ENCODE peak calls at places on chromosomes 12 and 14, in four cellular contexts. Q is astrocyte; V is astrocyte of the cerebellum; F is CD8-positive, alpha-beta T cell. B is an unnamed sample.

GRCh38 chr12:72024613-72025012 is 86.0 kb downstream of the TPH2 start:
- DNase-seq in Q (no peak), V (no peak), F (no peak), B (no peak)

GRCh38 chr12:112011685-112012084 is 1.3 kb downstream of the TMEM116 start:
- DNase-seq in Q (no peak), V (no peak), F (no peak), B (no peak)

GRCh38 chr12:111590552-111590951 is 8.6 kb downstream of the ATXN2 start:
- DNase-seq in Q (no peak), V (no peak), F (no peak), B (no peak)

GRCh38 chr14:99951085-99951484 is 114.1 kb upstream of the EVL start:
- DNase-seq in Q (no peak), V (no peak), F (no peak), B (no peak)

GRCh38 chr12:125856899-125857298 is 791.7 kb downstream of the AACS start:
- DNase-seq in Q (no peak), V (no peak), F (no peak), B (no peak)

GRCh38 chr14:99502989-99503421 is 21.8 kb downstream of the CCNK start:
- DNase-seq in Q (no peak), V (no peak), F (no peak), B (no peak)

GRCh38 chr12:131044136-131044535 is 90.4 kb downstream of the ADGRD1 start:
- DNase-seq in Q (no peak), V (no peak), F (no peak), B (no peak)

GRCh38 chr12:24903305-24904088 is 45.4 kb downstream of the BCAT1 start:
- DNase-seq in Q (no peak), V (no peak), F (no peak), B (no peak)

GRCh38 chr14:46401066-46401465 is 250.5 kb downstream of the RPL10L start:
- DNase-seq in Q (no peak), V (no peak), F (no peak), B (no peak)

GRCh38 chr12:26121841-26122680 is 2.8 kb downstream of the BHLHE41 start:
- DNase-seq in Q (no peak), V (no peak), F (peak; percentile 22), B (no peak)

GRCh38 chr12:46577063-46577776 is 204.6 kb upstream of the SLC38A2 start:
- DNase-seq in Q (no peak), V (no peak), F (no peak), B (no peak)

GRCh38 chr12:76266797-76267196 is 81.4 kb downstream of the BBS10 start:
- DNase-seq in Q (peak; percentile 91), V (peak; percentile 27), F (no peak), B (peak; percentile 49)

GRCh38 chr14:96160913-96161310 is 43.7 kb upstream of the BDKRB2 start:
- DNase-seq in Q (no peak), V (no peak), F (no peak), B (no peak)

GRCh38 chr14:77008541-77008940 is 20.0 kb downstream of the IRF2BPL start:
- DNase-seq in Q (no peak), V (no peak), F (no peak), B (no peak)

GRCh38 chr14:83473846-83474245 is 1940.2 kb upstream of the SEL1L start:
- DNase-seq in Q (peak; percentile 2), V (no peak), F (no peak), B (no peak)

GRCh38 chr12:122942609-122943008 is 23.7 kb downstream of the ABCB9 start:
- DNase-seq in Q (no peak), V (no peak), F (no peak), B (no peak)

GRCh38 chr12:124420041-124420765 is 125.3 kb downstream of the RFLNA start:
- DNase-seq in Q (no peak), V (no peak), F (no peak), B (no peak)

DNA sequence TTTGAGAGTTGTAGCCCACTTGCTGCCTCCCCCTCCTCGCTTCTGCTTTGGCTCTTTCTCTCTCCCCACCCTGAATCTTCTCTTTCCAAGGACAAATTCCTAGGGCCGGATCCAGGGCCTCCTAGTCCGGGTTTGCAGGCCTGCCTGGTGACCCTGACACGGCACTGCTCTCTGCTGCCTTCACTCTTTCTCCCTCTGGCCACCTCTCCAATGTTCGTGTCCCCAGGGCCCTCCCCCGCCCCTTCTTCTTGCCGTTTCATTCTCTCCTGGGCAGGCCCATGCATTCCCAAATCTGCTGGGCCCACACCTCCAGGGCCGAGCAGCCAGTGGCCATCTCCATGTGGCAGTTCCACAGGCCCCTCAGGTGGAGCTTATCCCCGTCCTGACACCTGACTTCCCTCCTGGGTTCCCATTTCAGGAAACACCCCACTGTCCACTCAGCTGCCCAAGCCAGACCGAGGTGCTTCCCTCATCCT is 34.0 kb upstream of the CORO1C start:
- DNase-seq in Q (no peak), V (no peak), F (no peak), B (no peak)
- H3K4me3 ChIP-seq in Q (no peak overlapping the region), V (no peak overlapping the region), F (no peak overlapping the region), B (no peak overlapping the region)

GRCh38 chr12:120534703-120535655 is 823 bp downstream of the RNF10 start:
- DNase-seq in Q (peak; percentile 88), V (peak; percentile 81), F (peak; percentile 58), B (peak; percentile 28)
- TF ChIP-seq CTCF in Q (no peak), V (no peak), F (no peak), B (no peak)

GRCh38 chr14:34060747-34061050 is 109.8 kb upstream of the EGLN3 start:
- DNase-seq in Q (no peak), V (no peak), F (no peak), B (no peak)
- H3K4me3 ChIP-seq in Q (peak overlapping the region; percentile 62), V (peak overlapping the region; percentile 45), F (peak overlapping the region; percentile 55), B (peak overlapping the region; percentile 64)

GRCh38 chr12:33876618-33877017 is 145.7 kb upstream of the ALG10 start:
- DNase-seq in Q (no peak), V (no peak), F (no peak), B (no peak)
- TF ChIP-seq CTCF in Q (no peak), V (no peak), F (no peak), B (no peak)

GRCh38 chr12:128326419-128326818 is 59.4 kb downstream of the TMEM132C start:
- DNase-seq in Q (no peak), V (no peak), F (no peak), B (no peak)

GRCh38 chr12:128322341-128322740 is 55.4 kb downstream of the TMEM132C start:
- DNase-seq in Q (no peak), V (no peak), F (no peak), B (no peak)

GRCh38 chr12:128325646-128326045 is 58.7 kb downstream of the TMEM132C start:
- DNase-seq in Q (no peak), V (no peak), F (no peak), B (no peak)

GRCh38 chr12:128323526-128323925 is 56.6 kb downstream of the TMEM132C start:
- DNase-seq in Q (no peak), V (no peak), F (no peak), B (no peak)

GRCh38 chr12:128323115-128323514 is 56.1 kb downstream of the TMEM132C start:
- DNase-seq in Q (no peak), V (no peak), F (no peak), B (no peak)
- H3K4me3 ChIP-seq in Q (no peak overlapping the region), V (no peak overlapping the region), F (no peak overlapping the region), B (no peak overlapping the region)

GRCh38 chr12:30201301-30202160 is 417.8 kb upstream of the TMTC1 start:
- DNase-seq in Q (no peak), V (no peak), F (no peak), B (no peak)
- TF ChIP-seq CTCF in Q (no peak), V (no peak), F (no peak), B (no peak)

B was measured in AG09309.